ENCODE peak calls at places on chromosomes 2 and 18, in five cellular contexts. P is spleen, Z is tibial artery, J is AG09309, W is AG09319. G is an unnamed sample.
A peak's percentile ranks its signal among the peaks of the same experiment; 100 is the strongest.

GRCh38 chr2:22894761-22895160 is 490.2 kb upstream of the KLHL29 start:
- DNase-seq in W (no peak), P (no peak), J (no peak), Z (no peak), G (no peak)

GRCh38 chr2:231452799-231453508 is 11.3 kb downstream of the NCL start:
- DNase-seq in J (no peak), P (peak; percentile 39), W (no peak), Z (no peak), G (no peak)

GRCh38 chr2:112493048-112493447 is 11.1 kb downstream of the TTL start:
- DNase-seq in Z (no peak), P (no peak), J (no peak), W (no peak), G (no peak)

GRCh38 chr2:158557752-158558151 is 101.0 kb downstream of the PKP4 start:
- DNase-seq in W (no peak), J (no peak), P (no peak), Z (no peak), G (no peak)

GRCh38 chr2:46780801-46781445 is 134.7 kb downstream of the MCFD2 start:
- DNase-seq in J (peak; percentile 85), Z (no peak), P (no peak), W (no peak), G (no peak)

GRCh38 chr2:71063216-71063615 is 5.2 kb upstream of the NAGK start:
- DNase-seq in Z (no peak), W (no peak), J (no peak), P (peak; percentile 56), G (no peak)

GRCh38 chr2:150570712-150571111 is 83.2 kb upstream of the RND3 start:
- DNase-seq in W (no peak), P (no peak), Z (no peak), J (peak; percentile 62), G (no peak)

GRCh38 chr2:205865794-205866490 is 183.6 kb downstream of the NRP2 start:
- DNase-seq in J (no peak), Z (no peak), W (no peak), P (no peak), G (no peak)

GRCh38 chr2:188279093-188279445 is 12.6 kb upstream of the GULP1 start:
- DNase-seq in J (no peak), W (no peak), Z (no peak), P (no peak), G (no peak)

GRCh38 chr2:61055557-61055956 is 10.1 kb upstream of the SANBR start:
- DNase-seq in P (no peak), J (no peak), W (no peak), Z (no peak), G (no peak)

GRCh38 chr2:97745474-97746172 is 32.2 kb downstream of the ZAP70 start:
- DNase-seq in J (no peak), P (peak; percentile 77), W (no peak), Z (no peak), G (no peak)

GRCh38 chr18:47595816-47596501 is 334.5 kb downstream of the SMAD2 start:
- DNase-seq in P (no peak), Z (no peak), J (no peak), W (no peak), G (no peak)

GRCh38 chr2:101820519-101820918 is 123.0 kb downstream of the MAP4K4 start:
- DNase-seq in J (no peak), Z (no peak), W (no peak), P (no peak), G (no peak)

GRCh38 chr2:98175811-98176210 is 88.8 kb downstream of the VWA3B start:
- DNase-seq in J (no peak), P (no peak), Z (no peak), W (no peak), G (no peak)

GRCh38 chr2:225399509-225399908 is at the start of gene NYAP2:
- DNase-seq in J (no peak), P (no peak), W (no peak), Z (no peak), G (no peak)

GRCh38 chr2:238187618-238188548 is 15.6 kb downstream of the ILKAP start:
- DNase-seq in Z (no peak), P (no peak), J (no peak), W (no peak), G (no peak)

GRCh38 chr2:235027558-235028214 is 75.9 kb downstream of the SH3BP4 start:
- DNase-seq in Z (no peak), W (peak; percentile 63), J (no peak), P (no peak), G (no peak)

GRCh38 chr18:44798433-44799048 is 117.9 kb downstream of the SETBP1 start:
- DNase-seq in Z (no peak), P (no peak), J (no peak), W (no peak), G (no peak)

GRCh38 chr2:102048465-102048864 is 56.7 kb downstream of the IL1R2 start:
- DNase-seq in P (no peak), W (no peak), J (no peak), Z (peak; percentile 88), G (no peak)

GRCh38 chr2:9145109-9145751 is 61.4 kb upstream of the ASAP2 start:
- DNase-seq in P (peak; percentile 63), J (no peak), W (peak; percentile 35), Z (peak; percentile 62), G (no peak)

GRCh38 chr2:98478861-98479770 is 34.5 kb downstream of the INPP4A start:
- DNase-seq in W (no peak), J (no peak), Z (no peak), P (peak; percentile 73), G (no peak)

GRCh38 chr18:10745232-10745631 is 219.4 kb downstream of the NAPG start:
- DNase-seq in J (no peak), P (no peak), Z (no peak), W (no peak), G (no peak)

GRCh38 chr2:219285894-219286425 is 6.8 kb downstream of the DNAJB2 start:
- DNase-seq in J (no peak), P (no peak), W (peak; percentile 23), Z (no peak), G (no peak)

GRCh38 chr2:155377931-155378444 is 679.5 kb downstream of the KCNJ3 start:
- DNase-seq in Z (no peak), J (no peak), P (no peak), W (no peak), G (no peak)

GRCh38 chr2:155377178-155377780 is 678.8 kb downstream of the KCNJ3 start:
- DNase-seq in P (no peak), Z (no peak), W (no peak), J (peak; percentile 1), G (no peak)

GRCh38 chr2:155368934-155369333 is 670.4 kb downstream of the KCNJ3 start:
- DNase-seq in J (no peak), Z (no peak), W (no peak), P (no peak), G (no peak)

GRCh38 chr2:155372969-155373368 is 674.5 kb downstream of the KCNJ3 start:
- DNase-seq in Z (no peak), J (no peak), P (no peak), W (no peak), G (no peak)
- TF ChIP-seq CTCF in Z (no peak), J (no peak), P (no peak), W (no peak), G (no peak)

GRCh38 chr2:179383975-179384374 is 119.3 kb upstream of the SESTD1 start:
- DNase-seq in Z (no peak), P (no peak), W (no peak), J (no peak), G (no peak)
- TF ChIP-seq CTCF in Z (no peak), P (no peak), W (no peak), J (no peak), G (no peak)

GRCh38 chr18:43396266-43396665 is 119.0 kb upstream of the SYT4 start:
- DNase-seq in Z (no peak), J (no peak), W (no peak), P (no peak), G (no peak)
- TF ChIP-seq CTCF in Z (no peak), J (peak; percentile 23), W (no peak), P (no peak), G (no peak)

GRCh38 chr2:161059388-161059787 is 100.8 kb upstream of the TANK start:
- DNase-seq in P (no peak), Z (no peak), W (no peak), J (no peak), G (no peak)

GRCh38 chr2:161061786-161062185 is 98.4 kb upstream of the TANK start:
- DNase-seq in Z (no peak), P (no peak), J (no peak), W (no peak), G (no peak)

GRCh38 chr2:161067846-161068245 is 92.4 kb upstream of the TANK start:
- DNase-seq in J (no peak), P (no peak), W (no peak), Z (no peak), G (no peak)

GRCh38 chr2:161063074-161063945 is 96.9 kb upstream of the TANK start:
- DNase-seq in Z (peak; percentile 87), J (peak; percentile 69), W (peak; percentile 67), P (no peak), G (peak; percentile 73)

DNA sequence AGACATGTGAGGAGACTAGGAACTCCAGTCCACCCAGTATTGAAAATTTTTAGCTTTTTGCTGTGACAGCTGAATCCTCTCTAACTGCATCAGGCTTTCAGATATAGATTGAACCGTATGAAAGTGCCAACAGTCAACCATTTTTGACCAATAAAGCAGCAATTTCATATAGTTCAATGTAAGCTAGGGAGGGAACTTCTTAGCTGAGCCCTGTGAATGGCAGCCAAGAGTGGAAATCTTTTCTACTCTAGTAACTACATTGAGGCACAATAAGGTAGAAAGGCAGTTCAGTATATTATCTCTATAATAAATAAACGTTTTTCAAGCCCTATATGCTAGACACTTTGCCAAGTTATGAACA is 96.3 kb upstream of the TANK start:
- DNase-seq in W (no peak), P (no peak), J (no peak), Z (no peak), G (no peak)
- TF ChIP-seq CTCF in W (no peak), P (no peak), J (no peak), Z (no peak), G (no peak)

DNA sequence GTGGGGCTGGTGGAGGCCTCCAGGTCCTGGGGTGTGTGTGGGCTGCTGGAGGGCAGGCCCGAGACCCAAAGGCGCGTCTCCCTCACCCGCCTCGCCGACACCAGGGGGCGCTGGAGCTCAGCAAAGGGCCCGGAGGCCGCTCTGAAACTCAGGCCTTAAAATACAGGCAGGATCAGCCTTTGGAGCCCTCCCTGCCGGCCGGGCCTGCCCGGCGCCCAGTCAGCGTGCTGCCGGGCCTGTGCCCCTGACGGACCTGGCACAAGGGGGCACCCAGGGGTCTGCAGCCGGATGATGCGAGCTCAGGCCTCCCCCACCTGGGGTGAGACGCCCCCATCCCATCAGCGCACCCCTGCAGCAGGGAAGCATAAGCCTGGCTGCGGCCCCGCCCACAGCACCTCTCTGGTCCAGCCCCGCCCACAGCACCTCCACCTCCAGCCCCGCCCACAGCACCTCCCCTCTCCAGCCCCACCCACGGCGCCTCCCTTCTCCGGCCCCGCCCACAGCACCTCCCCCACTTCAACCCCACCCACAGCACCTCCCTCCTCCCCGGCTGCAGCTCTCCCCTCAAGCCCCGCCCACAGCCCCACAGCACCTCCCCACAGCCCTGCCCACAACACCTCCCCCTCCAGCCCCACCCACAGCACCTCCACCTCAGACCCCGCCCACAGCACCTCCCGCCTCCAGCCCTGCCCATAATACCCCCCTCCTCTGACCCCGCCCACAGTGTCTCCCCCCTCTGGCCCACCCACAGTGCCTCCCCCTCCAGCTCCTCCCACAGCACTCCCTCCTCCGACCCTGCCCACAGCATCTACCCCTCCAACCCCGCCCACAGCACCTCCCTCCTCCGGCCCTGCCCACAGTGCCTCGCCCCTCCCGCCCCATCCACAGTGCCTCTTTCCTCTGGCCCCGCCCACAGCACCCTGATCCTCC is 92.8 kb upstream of the OTOS start:
- DNase-seq in P (peak; percentile 89), J (peak; percentile 25), W (peak; percentile 39), Z (peak; percentile 76), G (peak; percentile 24)
- TF ChIP-seq CTCF in P (peak; percentile 40), J (peak; percentile 98), W (peak; percentile 92), Z (peak; percentile 98), G (peak; percentile 87)

GRCh38 chr2:73113634-73113958 is 848 bp upstream of the RAB11FIP5 start:
- DNase-seq in P (no peak), J (no peak), Z (no peak), W (no peak), G (no peak)
- TF ChIP-seq CTCF in P (no peak), J (no peak), Z (no peak), W (no peak), G (no peak)

G was measured in HFF-Myc.